ENCODE peak calls at places on chromosomes 1 and 21, in eight cellular contexts. X, O, K, P, G, B, T and R are unnamed samples.

GRCh38 chr21:21019681-21020080 is 21.5 kb downstream of the NCAM2 start:
- DNase-seq in B (no peak), K (no peak), T (no peak), G (no peak), X (no peak), O (no peak), P (no peak), R (no peak)

GRCh38 chr1:111205724-111206070 is 5.3 kb upstream of the DENND2D start:
- DNase-seq in O (no peak), G (no peak), K (no peak), X (no peak), B (no peak), P (no peak), T (no peak), R (no peak)

GRCh38 chr1:234645964-234646363 is 36.0 kb upstream of the IRF2BP2 start:
- DNase-seq in O (no peak), X (no peak), B (no peak), P (no peak), G (no peak), T (no peak), K (no peak), R (no peak)

GRCh38 chr1:9249534-9250335 is 15.2 kb downstream of the H6PD start:
- DNase-seq in B (peak; percentile 49), G (peak; percentile 69), O (no peak), X (peak; percentile 34), K (peak; percentile 37), P (peak; percentile 69), T (peak; percentile 69), R (peak; percentile 45)

GRCh38 chr21:44773291-44773932 is 28.2 kb downstream of the UBE2G2 start:
- DNase-seq in X (no peak), T (no peak), P (no peak), K (no peak), O (no peak), G (no peak), B (no peak), R (peak; percentile 34)

GRCh38 chr1:228400692-228401454 is 5.8 kb downstream of the TRIM11 start:
- DNase-seq in G (no peak), O (no peak), X (no peak), T (no peak), K (no peak), P (no peak), B (no peak), R (no peak)

GRCh38 chr1:68174173-68175113 is 57.9 kb downstream of the WLS start:
- DNase-seq in X (no peak), T (peak; percentile 61), O (no peak), B (peak; percentile 69), G (peak; percentile 78), P (no peak), K (peak; percentile 18), R (no peak)

GRCh38 chr1:230794871-230795645 is 47.9 kb downstream of the CAPN9 start:
- DNase-seq in T (no peak), K (no peak), X (no peak), P (no peak), G (no peak), O (no peak), B (no peak), R (no peak)

GRCh38 chr1:225691861-225692516 is 39.1 kb upstream of the ENAH start:
- DNase-seq in B (no peak), T (no peak), G (no peak), P (no peak), O (no peak), X (no peak), K (no peak), R (no peak)

GRCh38 chr1:204031098-204031710 is 41.7 kb upstream of the SOX13 start:
- DNase-seq in G (no peak), B (no peak), X (no peak), T (no peak), P (no peak), O (no peak), K (no peak), R (no peak)

DNA sequence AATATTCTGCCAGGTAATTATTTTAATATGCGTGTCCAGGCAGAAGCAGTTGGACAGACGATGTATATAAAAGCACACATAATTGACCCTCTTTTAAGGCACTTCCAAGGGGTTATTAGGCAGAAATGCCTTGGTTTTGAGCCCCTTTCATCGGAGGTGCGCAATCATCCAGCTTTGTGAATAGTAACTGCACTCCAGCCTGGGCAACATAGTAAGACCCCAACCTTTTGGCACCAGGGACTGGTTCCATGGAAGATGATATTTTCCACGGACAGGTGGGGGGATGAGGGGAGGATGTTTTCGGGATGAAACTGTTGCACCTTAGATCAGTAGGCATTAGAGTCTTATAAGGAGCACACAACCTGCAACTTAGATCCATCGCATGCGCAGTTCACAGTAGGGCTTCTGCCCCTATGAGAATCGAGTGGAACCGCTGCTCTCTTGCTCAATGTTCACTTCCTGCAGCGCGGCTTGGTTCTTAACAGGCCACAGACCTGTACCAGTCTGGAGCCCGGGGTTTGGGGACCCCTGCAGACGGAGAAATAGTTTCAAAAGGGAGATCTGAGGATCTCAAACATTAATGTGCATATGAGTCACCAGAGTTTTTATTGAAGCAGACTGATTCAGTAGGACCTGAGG is 1.8 kb upstream of the MCOLN2 start:
- DNase-seq in K (no peak), P (no peak), B (no peak), T (no peak), G (no peak), X (peak; percentile 83), O (peak; percentile 6), R (no peak)
- H3K4me3 ChIP-seq in K (peak overlapping the region; percentile 93), P (peak overlapping the region; percentile 79), B (no peak overlapping the region), T (no peak overlapping the region), G (peak overlapping the region; percentile 60), X (peak overlapping the region; percentile 83), O (peak overlapping the region; percentile 57), R (no peak overlapping the region)

GRCh38 chr1:117499071-117499470 is 106.8 kb upstream of the TENT5C start:
- DNase-seq in X (no peak), O (no peak), P (no peak), B (no peak), T (no peak), G (no peak), K (no peak), R (no peak)
- H3K27ac ChIP-seq in X (no peak overlapping the region), O (no peak overlapping the region), P (no peak overlapping the region), B (no peak overlapping the region), T (no peak overlapping the region), G (no peak overlapping the region), K (no peak overlapping the region), R (no peak overlapping the region)

DNA sequence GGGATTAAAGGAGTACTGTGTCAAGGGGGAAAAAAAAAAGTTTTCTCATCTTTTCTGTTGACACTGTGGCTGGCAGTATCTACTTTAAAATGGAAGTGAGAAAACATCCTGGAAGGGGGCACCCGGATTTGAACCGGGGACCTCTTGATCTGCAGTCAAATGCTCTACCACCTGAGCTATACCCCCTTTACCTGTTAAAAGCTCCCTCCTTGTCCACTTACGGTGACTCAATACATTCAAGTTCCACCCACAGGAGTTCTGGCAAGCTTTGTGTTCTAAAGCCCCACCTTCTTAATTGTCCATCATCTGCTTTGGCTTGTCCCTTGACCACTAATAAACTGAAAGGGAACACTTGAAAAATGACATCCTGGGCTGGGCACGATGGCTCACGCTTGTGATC is 68.2 kb downstream of the FNBP1L start:
- DNase-seq in B (no peak), P (no peak), O (no peak), T (no peak), K (no peak), X (no peak), G (no peak), R (no peak)
- H3K4me3 ChIP-seq in B (no peak overlapping the region), P (no peak overlapping the region), O (no peak overlapping the region), T (no peak overlapping the region), K (no peak overlapping the region), X (no peak overlapping the region), G (no peak overlapping the region), R (no peak overlapping the region)

GRCh38 chr1:24724345-24725208 is 20.7 kb upstream of the CLIC4 start:
- DNase-seq in P (no peak), G (peak; percentile 41), X (no peak), T (peak; percentile 44), O (no peak), K (peak; percentile 87), B (no peak), R (no peak)
- H3K27ac ChIP-seq in P (peak overlapping the region; percentile 71), G (peak overlapping the region; percentile 54), X (no peak overlapping the region), T (no peak overlapping the region), O (no peak overlapping the region), K (peak overlapping the region; percentile 78), B (peak overlapping the region; percentile 40), R (peak overlapping the region; percentile 79)

GRCh38 chr1:2383576-2383975 is 7.8 kb downstream of the MORN1 start:
- DNase-seq in T (peak; percentile 19), K (no peak), B (peak; percentile 10), O (no peak), G (no peak), P (no peak), X (no peak), R (peak; percentile 46)
- H3K4me3 ChIP-seq in T (no peak overlapping the region), K (no peak overlapping the region), B (no peak overlapping the region), O (no peak overlapping the region), G (no peak overlapping the region), P (no peak overlapping the region), X (no peak overlapping the region), R (no peak overlapping the region)

DNA sequence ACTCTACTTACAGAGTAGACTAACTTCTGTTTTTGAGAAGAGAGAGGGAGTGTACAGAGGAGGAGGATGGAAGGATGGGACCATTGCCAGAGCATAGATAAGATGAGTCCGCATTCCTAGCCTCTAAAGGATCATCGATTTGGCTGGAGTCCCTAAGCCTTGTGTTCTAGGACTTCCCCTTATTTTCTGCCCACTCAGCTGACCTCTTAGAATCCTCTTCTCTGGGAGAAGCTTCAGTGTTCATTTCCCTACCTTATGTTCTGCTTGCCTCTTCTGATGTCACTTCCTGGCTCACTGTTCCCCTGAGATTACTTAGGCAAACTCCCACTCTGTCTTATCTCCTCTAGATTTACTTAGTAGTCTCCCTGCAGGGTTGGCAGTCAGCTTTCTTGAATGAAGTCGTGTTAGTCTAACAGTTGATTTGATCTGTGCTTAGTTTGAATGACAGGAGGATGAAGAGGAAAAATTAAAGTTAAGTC is 156.7 kb downstream of the SYT2 start:
- DNase-seq in X (peak; percentile 55), T (no peak), B (peak; percentile 69), O (no peak), G (peak; percentile 42), P (no peak), K (no peak), R (no peak)
- H3K27ac ChIP-seq in X (no peak overlapping the region), T (no peak overlapping the region), B (peak overlapping the region; percentile 71), O (no peak overlapping the region), G (peak overlapping the region; percentile 62), P (peak overlapping the region; percentile 66), K (no peak overlapping the region), R (no peak overlapping the region)